ENCODE peak calls at places on chromosomes 6 and 20, in six cellular contexts. N, P, R, O, W and I are unnamed samples.

GRCh38 chr20:50837532-50838321 is 42.9 kb downstream of the BCAS4 start:
- DNase-seq in N (peak), P (no peak), R (peak), O (peak), W (no peak), I (peak)

GRCh38 chr6:26457796-26458688 is at the start of gene BTN2A1:
- DNase-seq in N (peak), P (peak), R (peak), O (peak), W (peak), I (peak)

GRCh38 chr6:95741001-95741400 is 163.7 kb downstream of the MANEA start:
- DNase-seq in N (no peak), P (no peak), R (no peak), O (no peak), W (no peak), I (no peak)

GRCh38 chr6:152696543-152696942 is 1.2 kb upstream of the MYCT1 start:
- DNase-seq in N (peak), P (no peak), R (peak), O (peak), W (no peak), I (peak)

GRCh38 chr6:56329296-56330050 is 82.1 kb upstream of the COL21A1 start:
- DNase-seq in N (peak), P (no peak), R (peak), O (peak), W (no peak), I (no peak)

GRCh38 chr6:106972500-106972899 is 2.0 kb downstream of the CD24 start:
- DNase-seq in N (no peak), P (peak), R (no peak), O (no peak), W (no peak), I (no peak)

GRCh38 chr6:150303256-150303655 is 65.6 kb upstream of the IYD start:
- DNase-seq in N (no peak), P (no peak), R (no peak), O (no peak), W (no peak), I (no peak)

GRCh38 chr6:148342146-148343027 is at the start of gene SASH1:
- DNase-seq in N (peak), P (peak), R (peak), O (peak), W (peak), I (peak)

GRCh38 chr6:51660767-51661166 is 426.6 kb downstream of the PKHD1 start:
- DNase-seq in N (no peak), P (no peak), R (no peak), O (no peak), W (no peak), I (no peak)

GRCh38 chr6:138297761-138298298 is 79.5 kb upstream of the PBOV1 start:
- DNase-seq in N (peak), P (no peak), R (no peak), O (peak), W (no peak), I (no peak)
- TF ChIP-seq CTCF in N (no peak), P (no peak), R (no peak), O (peak), W (no peak), I (no peak)

GRCh38 chr20:17762243-17762872 is 62.6 kb downstream of the BANF2 start:
- DNase-seq in N (no peak), P (no peak), R (no peak), O (no peak), W (no peak), I (no peak)

GRCh38 chr20:17762873-17763557 is 63.2 kb downstream of the BANF2 start:
- DNase-seq in N (no peak), P (no peak), R (no peak), O (no peak), W (peak), I (peak)

GRCh38 chr20:17758512-17758911 is 58.7 kb downstream of the BANF2 start:
- DNase-seq in N (no peak), P (no peak), R (no peak), O (no peak), W (no peak), I (no peak)

GRCh38 chr20:17759449-17759848 is 59.7 kb downstream of the BANF2 start:
- DNase-seq in N (no peak), P (no peak), R (peak), O (no peak), W (no peak), I (no peak)

DNA sequence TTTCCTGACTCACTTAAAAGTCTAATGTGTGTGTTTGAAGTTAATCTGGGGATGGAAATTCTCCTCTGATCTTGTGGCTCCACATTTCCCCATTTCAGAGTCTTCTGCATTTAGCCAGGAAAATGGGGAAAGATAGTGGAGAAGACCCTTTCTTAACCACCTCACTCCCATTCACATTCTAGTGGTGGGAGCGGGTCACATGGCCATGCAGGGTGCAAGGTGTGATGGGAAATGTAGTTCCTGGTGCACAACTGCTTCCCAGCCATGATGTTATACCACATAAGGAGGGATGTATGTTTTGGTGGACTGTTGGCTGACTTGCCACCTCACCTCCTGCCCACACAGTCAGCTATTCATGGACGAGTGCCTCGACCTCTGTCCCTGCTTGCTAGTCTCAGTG is 61.8 kb downstream of the BANF2 start:
- DNase-seq in N (no peak), P (no peak), R (no peak), O (no peak), W (peak), I (peak)
- TF ChIP-seq CTCF in N (no peak), P (no peak), R (no peak), O (no peak), W (no peak), I (no peak)

GRCh38 chr6:78483141-78483540 is 384.2 kb upstream of the IRAK1BP1 start:
- DNase-seq in N (no peak), P (no peak), R (no peak), O (no peak), W (no peak), I (no peak)
- TF ChIP-seq CTCF in N (no peak), P (no peak), R (no peak), O (no peak), W (no peak), I (no peak)

DNA sequence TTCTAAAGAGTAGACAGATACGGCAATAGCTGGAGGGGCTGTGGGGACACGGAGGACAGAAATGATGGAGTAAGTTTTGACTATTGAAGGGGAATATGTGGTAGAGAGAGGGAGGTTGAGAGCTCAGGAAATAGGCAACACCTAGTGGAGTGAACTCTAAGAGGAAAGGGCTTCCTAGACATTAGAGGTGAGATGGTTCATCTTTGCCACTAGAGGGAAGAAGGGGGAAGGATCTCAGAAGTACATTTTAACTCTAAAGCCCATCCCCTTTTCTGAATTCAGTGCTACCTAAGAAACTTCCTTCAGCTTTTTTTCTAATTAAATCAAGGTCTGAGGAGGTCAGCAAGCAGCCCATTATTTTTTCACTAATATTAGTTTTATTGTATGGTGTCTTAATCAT is 689.4 kb upstream of the MAP3K7 start:
- DNase-seq in N (no peak), P (no peak), R (no peak), O (no peak), W (no peak), I (peak)
- TF ChIP-seq CTCF in N (no peak), P (no peak), R (no peak), O (no peak), W (peak), I (no peak)

GRCh38 chr6:18488526-18489270 is 101.5 kb downstream of the RNF144B start:
- DNase-seq in N (no peak), P (no peak), R (no peak), O (no peak), W (no peak), I (peak)
- TF ChIP-seq CTCF in N (no peak), P (no peak), R (no peak), O (no peak), W (no peak), I (no peak)

DNA sequence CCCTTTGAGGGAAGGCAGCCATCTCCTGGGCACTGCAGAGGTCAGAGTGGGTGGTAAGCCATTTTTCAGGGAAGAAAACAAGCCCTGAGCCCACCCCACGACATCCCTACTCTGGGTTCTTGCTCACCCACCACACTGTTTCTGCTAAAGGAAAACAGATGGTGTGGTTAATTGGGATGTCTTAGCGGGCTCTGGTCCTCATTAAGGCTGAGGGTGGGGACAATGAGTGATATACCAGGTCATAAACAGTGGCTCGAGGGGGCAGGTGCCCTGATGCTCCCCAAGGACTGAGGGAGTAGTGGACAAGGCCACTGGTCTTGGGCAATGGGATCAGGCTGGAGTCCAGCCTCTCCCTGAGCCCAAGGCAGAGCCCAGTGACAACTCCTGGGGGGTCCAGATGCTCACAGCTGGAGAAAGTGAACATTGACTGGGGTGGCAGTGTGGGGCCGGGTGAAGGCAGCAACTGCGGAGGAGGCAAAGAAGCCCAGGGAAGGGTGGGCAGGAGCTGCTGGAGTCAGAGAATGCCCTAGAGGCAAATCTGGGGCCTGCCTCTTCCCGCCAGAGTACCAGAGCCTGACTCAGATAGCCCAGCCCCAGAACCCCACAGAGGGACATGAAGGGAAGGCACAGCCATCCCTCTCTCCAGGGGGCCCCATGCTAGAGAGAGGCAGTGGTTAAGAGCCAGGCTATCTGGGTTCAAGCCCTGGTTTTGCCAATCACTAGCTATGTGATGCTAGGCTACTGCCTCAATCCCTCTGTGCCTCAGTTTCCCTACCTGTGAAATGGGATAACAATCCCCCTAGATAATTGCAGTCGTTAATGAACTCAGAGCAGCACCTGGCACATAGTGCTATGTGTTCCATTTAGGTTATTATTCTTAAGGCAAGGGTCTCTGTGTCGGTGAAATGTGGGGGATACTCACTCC is 72.4 kb downstream of the MRPL14 start:
- DNase-seq in N (peak), P (no peak), R (peak), O (peak), W (no peak), I (no peak)
- TF ChIP-seq CTCF in N (peak), P (no peak), R (no peak), O (no peak), W (no peak), I (no peak)

DNA sequence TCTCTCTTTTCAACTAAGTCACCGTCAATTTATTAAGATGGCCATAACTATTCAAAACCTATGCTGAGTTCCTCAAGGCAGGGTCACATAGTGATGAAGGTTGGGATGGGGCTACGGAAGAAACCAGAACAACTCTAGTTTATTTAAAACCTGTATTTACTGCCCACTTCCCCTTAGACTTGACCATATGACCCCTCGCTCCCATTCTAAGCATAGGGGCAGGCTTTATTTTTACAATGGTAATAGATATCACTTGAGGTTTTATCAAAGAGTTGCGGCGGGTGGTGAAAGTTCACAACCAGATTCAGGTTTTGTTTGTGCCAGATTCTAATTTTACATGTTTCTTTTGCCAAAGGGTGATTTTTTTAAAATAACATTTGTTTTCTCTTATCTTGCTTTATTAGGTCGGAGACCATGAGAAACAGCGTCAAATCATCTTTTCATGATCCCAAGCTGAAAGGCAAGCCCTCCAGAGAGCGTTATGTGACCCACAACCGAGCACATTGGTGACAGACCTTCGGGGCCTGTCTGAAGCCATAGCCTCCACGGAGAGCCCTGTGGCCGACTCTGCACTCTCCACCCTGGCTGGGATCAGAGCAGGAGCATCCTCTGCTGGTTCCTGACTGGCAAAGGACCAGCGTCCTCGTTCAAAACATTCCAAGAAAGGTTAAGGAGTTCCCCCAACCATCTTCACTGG is 5.5 kb downstream of the EDN1 start:
- DNase-seq in N (no peak), P (no peak), R (no peak), O (no peak), W (no peak), I (no peak)
- TF ChIP-seq CTCF in N (no peak), P (no peak), R (no peak), O (no peak), W (no peak), I (no peak)

GRCh38 chr20:44355503-44356352 is at the start of gene HNF4A:
- DNase-seq in N (no peak), P (peak), R (no peak), O (no peak), W (no peak), I (no peak)
- TF ChIP-seq CTCF in N (no peak), P (no peak), R (no peak), O (no peak), W (no peak), I (no peak)

GRCh38 chr6:154370545-154370944 is 13.9 kb upstream of the IPCEF1 start:
- DNase-seq in N (peak), P (no peak), R (peak), O (peak), W (no peak), I (peak)
- TF ChIP-seq CTCF in N (peak), P (peak), R (peak), O (peak), W (peak), I (peak)